ENCODE peak calls at places on chromosomes 4 and X, in six cellular contexts. X is ovary, P is HepG2, G is sigmoid colon, E is right lobe of liver, Z is heart left ventricle. S is an unnamed sample.

GRCh38 chr4:95549246-95550138 is 719 bp upstream of the UNC5C start:
- DNase-seq in E (no peak), Z (peak), X (peak), G (peak), P (no peak), S (peak)

GRCh38 chr4:94508256-94508655 is 56.5 kb downstream of the PDLIM5 start:
- DNase-seq in E (no peak), P (no peak), Z (no peak), G (no peak), X (no peak), S (no peak)

GRCh38 chr4:142452132-142452855 is 393.8 kb downstream of the INPP4B start:
- DNase-seq in X (no peak), P (no peak), E (no peak), Z (no peak), G (no peak), S (no peak)

GRCh38 chr4:15755781-15756180 is 22.3 kb upstream of the CD38 start:
- DNase-seq in Z (no peak), E (no peak), X (no peak), P (no peak), G (no peak), S (no peak)

GRCh38 chr4:13415068-13415785 is 68.9 kb downstream of the RAB28 start:
- DNase-seq in X (no peak), P (no peak), E (no peak), Z (no peak), G (no peak), S (no peak)

GRCh38 chr4:170306208-170306607 is 216.5 kb upstream of the AADAT start:
- DNase-seq in E (no peak), Z (no peak), G (no peak), X (no peak), P (no peak), S (no peak)

GRCh38 chr4:80447493-80447892 is 112.0 kb downstream of the CFAP299 start:
- DNase-seq in E (no peak), Z (no peak), X (no peak), G (no peak), P (no peak), S (no peak)

GRCh38 chrX:48496660-48497059 is 12.1 kb upstream of the PORCN start:
- DNase-seq in E (no peak), G (no peak), Z (no peak), P (no peak), X (no peak), S (no peak)

GRCh38 chrX:3532571-3532970 is 180.9 kb downstream of the PRKX start:
- DNase-seq in X (no peak), E (no peak), Z (no peak), P (no peak), G (no peak), S (no peak)

GRCh38 chrX:101617211-101618191 is at the start of gene ARMCX6:
- DNase-seq in P (peak), E (peak), G (peak), X (peak), Z (peak), S (peak)

GRCh38 chr4:6909970-6910339 is 329 bp downstream of the TBC1D14 start:
- DNase-seq in X (peak), E (peak), Z (no peak), P (no peak), G (no peak), S (peak)

GRCh38 chr4:39587881-39588280 is 50.8 kb downstream of the SMIM14 start:
- DNase-seq in P (no peak), G (no peak), E (no peak), X (no peak), Z (no peak), S (no peak)

GRCh38 chr4:15004701-15005301 is 2.5 kb downstream of the CPEB2 start:
- DNase-seq in X (peak), Z (peak), G (peak), E (peak), P (peak), S (peak)

GRCh38 chrX:132227383-132228112 is 8.3 kb upstream of the RAP2C start:
- DNase-seq in G (no peak), X (no peak), P (no peak), Z (no peak), E (peak), S (no peak)

GRCh38 chr4:172095161-172095560 is 282.0 kb downstream of the GALNTL6 start:
- DNase-seq in E (no peak), Z (no peak), P (no peak), G (no peak), X (no peak), S (no peak)

GRCh38 chr4:119209077-119209476 is 3.4 kb upstream of the USP53 start:
- DNase-seq in X (no peak), G (no peak), E (no peak), P (peak), Z (no peak), S (no peak)

GRCh38 chr4:165628572-165628971 is 244.5 kb upstream of the TLL1 start:
- DNase-seq in X (no peak), P (no peak), Z (no peak), E (no peak), G (no peak), S (no peak)

GRCh38 chrX:80014141-80014940 is at the start of gene TBX22:
- DNase-seq in P (no peak), Z (no peak), X (no peak), E (no peak), G (no peak), S (no peak)

GRCh38 chrX:69222103-69223090 is 57.1 kb upstream of the PJA1 start:
- DNase-seq in Z (peak), E (peak), X (peak), P (peak), G (peak), S (peak)

GRCh38 chrX:153454901-153455550 is 9.2 kb upstream of the TREX2 start:
- DNase-seq in X (no peak), Z (no peak), P (no peak), G (no peak), E (no peak), S (no peak)

GRCh38 chrX:20521245-20521644 is 254.5 kb upstream of the RPS6KA3 start:
- DNase-seq in Z (no peak), E (no peak), G (no peak), X (no peak), P (no peak), S (no peak)

GRCh38 chr4:48380583-48381167 is 39.3 kb downstream of the SLAIN2 start:
- DNase-seq in Z (no peak), E (no peak), G (no peak), X (no peak), P (no peak), S (no peak)
- H3K27ac ChIP-seq in Z (no peak), E (no peak), G (no peak), X (no peak), P (no peak), S (no peak)

GRCh38 chrX:53230116-53230515 is 5.1 kb upstream of the KDM5C start:
- DNase-seq in G (no peak), P (no peak), X (no peak), E (no peak), Z (no peak), S (no peak)

GRCh38 chrX:53223068-53223693 is 1.8 kb downstream of the KDM5C start:
- DNase-seq in E (no peak), P (no peak), Z (no peak), G (no peak), X (no peak), S (no peak)

GRCh38 chrX:53224860-53225797 is at the start of gene KDM5C:
- DNase-seq in P (peak), G (peak), E (peak), Z (peak), X (peak), S (peak)

GRCh38 chrX:53227224-53227765 is 2.3 kb upstream of the KDM5C start:
- DNase-seq in Z (no peak), G (no peak), X (no peak), P (no peak), E (no peak), S (no peak)

GRCh38 chrX:53223955-53224859 is 800 bp downstream of the KDM5C start:
- DNase-seq in Z (no peak), P (peak), X (no peak), G (no peak), E (no peak), S (peak)
- TF ChIP-seq POLR2A in Z (no peak), P (no peak), X (no peak), G (no peak), E (no peak), S (peak)

GRCh38 chrX:56569378-56570061 is 6.1 kb downstream of the UBQLN2 start:
- DNase-seq in G (no peak), P (no peak), X (no peak), E (no peak), Z (no peak), S (no peak)
- H3K27ac ChIP-seq in G (no peak), P (no peak), X (no peak), E (no peak), Z (no peak), S (no peak)

DNA sequence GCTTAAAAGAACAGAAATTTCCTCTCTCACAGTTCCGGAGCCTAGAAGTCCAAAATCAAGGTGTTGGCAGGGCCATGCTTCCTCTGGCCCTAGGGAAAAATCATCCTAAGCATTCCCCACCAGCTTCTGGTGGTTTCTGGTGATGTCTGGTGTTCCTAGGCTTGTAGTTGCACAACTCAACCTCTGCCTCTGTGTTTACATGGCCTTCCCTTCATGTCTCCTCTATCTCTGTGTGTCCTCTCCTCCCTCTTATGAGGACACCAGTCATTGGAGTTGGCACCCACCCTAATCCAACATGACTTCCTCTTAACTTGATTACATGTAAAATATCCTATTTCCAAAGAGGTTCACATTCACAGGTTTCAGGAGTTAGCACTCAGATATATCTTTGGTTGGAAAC is 15.4 kb downstream of the LRP2BP start:
- DNase-seq in P (peak), Z (no peak), E (peak), X (no peak), G (no peak), S (no peak)
- TF ChIP-seq POLR2A in P (no peak), Z (no peak), E (no peak), X (no peak), G (no peak), S (no peak)

DNA sequence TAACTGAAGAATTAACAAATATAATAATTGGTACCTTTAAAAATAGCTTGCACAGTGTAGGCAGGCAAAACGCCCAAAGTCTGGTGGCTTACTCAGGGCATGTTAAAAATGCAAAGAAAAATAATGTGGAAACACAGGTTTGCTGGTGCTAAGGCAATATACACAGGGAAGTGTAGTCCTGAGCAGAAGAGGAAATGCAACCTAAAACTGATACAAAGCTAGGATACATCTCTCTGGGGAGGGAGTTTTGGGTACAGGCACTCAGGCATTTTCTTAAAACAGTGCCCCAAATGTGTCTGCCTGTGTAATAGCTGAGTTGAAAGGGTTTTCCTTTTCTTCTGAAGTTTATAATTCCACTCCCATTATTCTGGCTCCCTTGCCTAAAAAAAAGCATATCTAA is 47.4 kb downstream of the TMPRSS11E start:
- DNase-seq in G (no peak), E (no peak), X (no peak), P (no peak), Z (no peak), S (no peak)
- H3K27ac ChIP-seq in G (no peak), E (no peak), X (no peak), P (no peak), Z (no peak), S (no peak)

S was measured in Peyer's patch.